ENCODE peak calls at places on chromosome 11, in five cellular contexts. One of them, this sample, is unnamed.

GRCh38 chr11:8330896-8331295 is 67.2 kb upstream of the LMO1 start:
- DNase-seq in B cell: no peak
- DNase-seq in iPS-NIHi11: no peak
- DNase-seq in KG1: no peak
- DNase-seq in adrenal gland: no peak
- DNase-seq in this sample: no peak

GRCh38 chr11:121904148-121904547 is 211.9 kb downstream of the BLID start:
- DNase-seq in B cell: peak
- DNase-seq in adrenal gland: no peak
- DNase-seq in KG1: no peak
- DNase-seq in iPS-NIHi11: no peak
- DNase-seq in this sample: no peak

GRCh38 chr11:101844608-101845007 is 70.2 kb upstream of the CEP126 start:
- DNase-seq in B cell: no peak
- DNase-seq in iPS-NIHi11: no peak
- DNase-seq in KG1: no peak
- DNase-seq in adrenal gland: no peak
- DNase-seq in this sample: no peak

GRCh38 chr11:94694309-94695060 is 73.7 kb upstream of the AMOTL1 start:
- DNase-seq in B cell: no peak
- DNase-seq in adrenal gland: no peak
- DNase-seq in KG1: no peak
- DNase-seq in iPS-NIHi11: no peak
- DNase-seq in this sample: no peak

GRCh38 chr11:64916040-64916847 is 765 bp downstream of the ATG2A start:
- DNase-seq in adrenal gland: peak
- DNase-seq in KG1: no peak
- DNase-seq in B cell: peak
- DNase-seq in iPS-NIHi11: peak
- DNase-seq in this sample: no peak

GRCh38 chr11:36492724-36493304 is 17.3 kb downstream of the TRAF6 start:
- DNase-seq in adrenal gland: no peak
- DNase-seq in KG1: peak
- DNase-seq in B cell: peak
- DNase-seq in iPS-NIHi11: peak
- DNase-seq in this sample: no peak

GRCh38 chr11:102318469-102318868 is 1.2 kb downstream of the BIRC3 start:
- DNase-seq in adrenal gland: no peak
- DNase-seq in B cell: peak
- DNase-seq in iPS-NIHi11: no peak
- DNase-seq in KG1: no peak
- DNase-seq in this sample: no peak

GRCh38 chr11:103842795-103843194 is 193.6 kb upstream of the DDI1 start:
- DNase-seq in adrenal gland: no peak
- DNase-seq in B cell: no peak
- DNase-seq in KG1: no peak
- DNase-seq in iPS-NIHi11: no peak
- DNase-seq in this sample: no peak

GRCh38 chr11:2347449-2347848 is 29.7 kb upstream of the CD81 start:
- DNase-seq in KG1: no peak
- DNase-seq in iPS-NIHi11: no peak
- DNase-seq in adrenal gland: no peak
- DNase-seq in B cell: no peak
- DNase-seq in this sample: no peak

GRCh38 chr11:43898574-43898973 is 17.9 kb downstream of the ALKBH3 start:
- DNase-seq in iPS-NIHi11: no peak
- DNase-seq in KG1: no peak
- DNase-seq in adrenal gland: no peak
- DNase-seq in B cell: no peak
- DNase-seq in this sample: no peak

GRCh38 chr11:114228401-114229061 is 67.7 kb upstream of the NNMT start:
- DNase-seq in B cell: no peak
- DNase-seq in adrenal gland: no peak
- DNase-seq in iPS-NIHi11: no peak
- DNase-seq in KG1: no peak
- DNase-seq in this sample: no peak

GRCh38 chr11:35488117-35488516 is 37.3 kb downstream of the PAMR1 start:
- DNase-seq in iPS-NIHi11: no peak
- DNase-seq in KG1: no peak
- DNase-seq in adrenal gland: no peak
- DNase-seq in B cell: no peak
- DNase-seq in this sample: no peak

GRCh38 chr11:58787903-58788302 is 56.2 kb upstream of the GLYAT start:
- DNase-seq in KG1: no peak
- DNase-seq in iPS-NIHi11: no peak
- DNase-seq in adrenal gland: no peak
- DNase-seq in B cell: no peak
- DNase-seq in this sample: no peak

GRCh38 chr11:14669958-14670357 is 26.4 kb downstream of the PDE3B start:
- DNase-seq in B cell: no peak
- DNase-seq in KG1: no peak
- DNase-seq in iPS-NIHi11: no peak
- DNase-seq in adrenal gland: no peak
- DNase-seq in this sample: no peak

GRCh38 chr11:299951-300735 is 817 bp upstream of the IFITM5 start:
- DNase-seq in iPS-NIHi11: peak
- DNase-seq in B cell: no peak
- DNase-seq in adrenal gland: no peak
- DNase-seq in KG1: no peak
- DNase-seq in this sample: peak

GRCh38 chr11:38206663-38207062 is 1608.6 kb upstream of the RAG2 start:
- DNase-seq in iPS-NIHi11: no peak
- DNase-seq in B cell: no peak
- DNase-seq in adrenal gland: no peak
- DNase-seq in KG1: no peak
- DNase-seq in this sample: no peak

GRCh38 chr11:130527648-130528300 is 79.3 kb downstream of the ADAMTS15 start:
- DNase-seq in B cell: no peak
- DNase-seq in KG1: no peak
- DNase-seq in iPS-NIHi11: no peak
- DNase-seq in adrenal gland: no peak
- DNase-seq in this sample: no peak

GRCh38 chr11:73465019-73465675 is 88.9 kb downstream of the RELT start:
- DNase-seq in iPS-NIHi11: no peak
- DNase-seq in B cell: no peak
- DNase-seq in KG1: no peak
- DNase-seq in adrenal gland: no peak
- DNase-seq in this sample: no peak

GRCh38 chr11:77361184-77361583 is 59.7 kb upstream of the GDPD4 start:
- DNase-seq in B cell: no peak
- DNase-seq in adrenal gland: no peak
- DNase-seq in iPS-NIHi11: peak
- DNase-seq in KG1: no peak
- DNase-seq in this sample: no peak

GRCh38 chr11:93268287-93269040 is 62.1 kb upstream of the DEUP1 start:
- DNase-seq in iPS-NIHi11: no peak
- DNase-seq in B cell: no peak
- DNase-seq in adrenal gland: no peak
- DNase-seq in KG1: no peak
- DNase-seq in this sample: no peak

GRCh38 chr11:12091957-12092558 is 18.3 kb upstream of the MICAL2 start:
- DNase-seq in B cell: no peak
- DNase-seq in KG1: no peak
- DNase-seq in adrenal gland: no peak
- DNase-seq in iPS-NIHi11: no peak
- DNase-seq in this sample: no peak

GRCh38 chr11:68269414-68270081 is 2.2 kb downstream of the C11orf24 start:
- DNase-seq in B cell: no peak
- DNase-seq in KG1: no peak
- DNase-seq in adrenal gland: no peak
- DNase-seq in iPS-NIHi11: no peak
- DNase-seq in this sample: no peak

GRCh38 chr11:123233280-123233977 is 38.4 kb upstream of the CLMP start:
- DNase-seq in B cell: no peak
- DNase-seq in KG1: no peak
- DNase-seq in iPS-NIHi11: no peak
- DNase-seq in adrenal gland: no peak
- DNase-seq in this sample: no peak

GRCh38 chr11:68890490-68891231 is 13.0 kb downstream of the MRPL21 start:
- DNase-seq in adrenal gland: peak
- DNase-seq in B cell: no peak
- DNase-seq in iPS-NIHi11: no peak
- DNase-seq in KG1: no peak
- DNase-seq in this sample: peak

GRCh38 chr11:122871302-122871701 is 11.3 kb upstream of the JHY start:
- DNase-seq in adrenal gland: no peak
- DNase-seq in iPS-NIHi11: no peak
- DNase-seq in KG1: no peak
- DNase-seq in B cell: no peak
- DNase-seq in this sample: no peak